ENCODE peak calls at places on chromosomes 12 and 14, in nine cellular contexts. One of them, this sample, is unnamed.

GRCh38 chr12:52581481-52581880 is 7.8 kb upstream of the KRT74 start:
- DNase-seq in cardiac fibroblast: peak; percentile 68
- DNase-seq in right atrium auricular region: no peak
- DNase-seq in MCF 10A: peak; percentile 96
- DNase-seq in prostate gland: peak; percentile 36
- DNase-seq in DND-41: no peak
- DNase-seq in uterus: no peak
- DNase-seq in left ventricle myocardium inferior: no peak
- DNase-seq in foreskin keratinocyte: peak; percentile 89
- DNase-seq in this sample: peak; percentile 96

GRCh38 chr14:104547310-104547997 is 32.1 kb upstream of the C14orf180 start:
- DNase-seq in left ventricle myocardium inferior: no peak
- DNase-seq in MCF 10A: no peak
- DNase-seq in right atrium auricular region: no peak
- DNase-seq in uterus: no peak
- DNase-seq in prostate gland: no peak
- DNase-seq in DND-41: no peak
- DNase-seq in cardiac fibroblast: no peak
- DNase-seq in foreskin keratinocyte: no peak
- DNase-seq in this sample: no peak

GRCh38 chr14:101121399-101122113 is 218.0 kb upstream of the RTL1 start:
- DNase-seq in DND-41: peak; percentile 67
- DNase-seq in cardiac fibroblast: no peak
- DNase-seq in MCF 10A: no peak
- DNase-seq in right atrium auricular region: no peak
- DNase-seq in uterus: peak; percentile 6
- DNase-seq in prostate gland: peak; percentile 3
- DNase-seq in foreskin keratinocyte: no peak
- DNase-seq in left ventricle myocardium inferior: no peak
- DNase-seq in this sample: no peak

GRCh38 chr12:5535531-5535930 is 103.6 kb downstream of the NTF3 start:
- DNase-seq in prostate gland: no peak
- DNase-seq in right atrium auricular region: no peak
- DNase-seq in left ventricle myocardium inferior: no peak
- DNase-seq in uterus: no peak
- DNase-seq in DND-41: no peak
- DNase-seq in cardiac fibroblast: no peak
- DNase-seq in foreskin keratinocyte: no peak
- DNase-seq in MCF 10A: no peak
- DNase-seq in this sample: no peak

GRCh38 chr12:132954471-132955048 is 1.5 kb downstream of the ZNF605 start:
- DNase-seq in MCF 10A: no peak
- DNase-seq in cardiac fibroblast: no peak
- DNase-seq in uterus: no peak
- DNase-seq in foreskin keratinocyte: no peak
- DNase-seq in prostate gland: no peak
- DNase-seq in right atrium auricular region: no peak
- DNase-seq in DND-41: no peak
- DNase-seq in left ventricle myocardium inferior: no peak
- DNase-seq in this sample: no peak

GRCh38 chr12:91133871-91134270 is 22.6 kb upstream of the LUM start:
- DNase-seq in DND-41: no peak
- DNase-seq in foreskin keratinocyte: peak; percentile 48
- DNase-seq in MCF 10A: peak; percentile 58
- DNase-seq in prostate gland: no peak
- DNase-seq in left ventricle myocardium inferior: no peak
- DNase-seq in right atrium auricular region: no peak
- DNase-seq in uterus: no peak
- DNase-seq in cardiac fibroblast: peak; percentile 85
- DNase-seq in this sample: no peak

GRCh38 chr12:62772556-62772955 is 162.4 kb downstream of the PPM1H start:
- DNase-seq in prostate gland: no peak
- DNase-seq in DND-41: no peak
- DNase-seq in left ventricle myocardium inferior: no peak
- DNase-seq in cardiac fibroblast: no peak
- DNase-seq in uterus: no peak
- DNase-seq in MCF 10A: peak; percentile 12
- DNase-seq in right atrium auricular region: no peak
- DNase-seq in foreskin keratinocyte: peak; percentile 53
- DNase-seq in this sample: peak; percentile 42

GRCh38 chr12:44034916-44035315 is 199.0 kb downstream of the TMEM117 start:
- DNase-seq in DND-41: no peak
- DNase-seq in left ventricle myocardium inferior: no peak
- DNase-seq in right atrium auricular region: no peak
- DNase-seq in prostate gland: no peak
- DNase-seq in uterus: no peak
- DNase-seq in foreskin keratinocyte: no peak
- DNase-seq in cardiac fibroblast: no peak
- DNase-seq in MCF 10A: no peak
- DNase-seq in this sample: no peak

GRCh38 chr14:22432348-22432976 is 156.6 kb downstream of the DAD1 start:
- DNase-seq in uterus: peak; percentile 62
- DNase-seq in DND-41: no peak
- DNase-seq in MCF 10A: peak; percentile 97
- DNase-seq in right atrium auricular region: no peak
- DNase-seq in foreskin keratinocyte: peak; percentile 94
- DNase-seq in cardiac fibroblast: peak; percentile 94
- DNase-seq in prostate gland: peak; percentile 68
- DNase-seq in left ventricle myocardium inferior: no peak
- DNase-seq in this sample: peak; percentile 97

GRCh38 chr14:94575730-94576585 is 5.3 kb upstream of the SERPINA5 start:
- DNase-seq in left ventricle myocardium inferior: no peak
- DNase-seq in DND-41: no peak
- DNase-seq in foreskin keratinocyte: no peak
- DNase-seq in right atrium auricular region: no peak
- DNase-seq in uterus: no peak
- DNase-seq in cardiac fibroblast: peak; percentile 90
- DNase-seq in MCF 10A: peak; percentile 61
- DNase-seq in prostate gland: no peak
- DNase-seq in this sample: no peak

GRCh38 chr14:69715725-69716482 is 51.0 kb upstream of the SRSF5 start:
- DNase-seq in left ventricle myocardium inferior: peak; percentile 72
- DNase-seq in prostate gland: peak; percentile 86
- DNase-seq in uterus: peak; percentile 67
- DNase-seq in DND-41: peak; percentile 13
- DNase-seq in cardiac fibroblast: peak; percentile 97
- DNase-seq in foreskin keratinocyte: peak; percentile 95
- DNase-seq in right atrium auricular region: peak; percentile 81
- DNase-seq in MCF 10A: peak; percentile 98
- DNase-seq in this sample: peak; percentile 92

GRCh38 chr14:99605299-99605961 is 1.4 kb upstream of the CCDC85C start:
- DNase-seq in prostate gland: peak; percentile 65
- DNase-seq in cardiac fibroblast: peak; percentile 46
- DNase-seq in uterus: peak; percentile 67
- DNase-seq in foreskin keratinocyte: peak; percentile 75
- DNase-seq in right atrium auricular region: no peak
- DNase-seq in MCF 10A: peak; percentile 48
- DNase-seq in DND-41: peak; percentile 87
- DNase-seq in left ventricle myocardium inferior: peak; percentile 59
- DNase-seq in this sample: peak; percentile 51

GRCh38 chr14:69592923-69593677 is 18.3 kb upstream of the SUSD6 start:
- DNase-seq in right atrium auricular region: peak; percentile 72
- DNase-seq in MCF 10A: no peak
- DNase-seq in prostate gland: no peak
- DNase-seq in uterus: peak; percentile 50
- DNase-seq in cardiac fibroblast: peak; percentile 79
- DNase-seq in DND-41: no peak
- DNase-seq in left ventricle myocardium inferior: no peak
- DNase-seq in foreskin keratinocyte: peak; percentile 89
- DNase-seq in this sample: peak; percentile 31

GRCh38 chr12:118036672-118037411 is 20.3 kb downstream of the RFC5 start:
- DNase-seq in cardiac fibroblast: no peak
- DNase-seq in uterus: no peak
- DNase-seq in prostate gland: no peak
- DNase-seq in foreskin keratinocyte: no peak
- DNase-seq in left ventricle myocardium inferior: no peak
- DNase-seq in DND-41: no peak
- DNase-seq in MCF 10A: no peak
- DNase-seq in right atrium auricular region: no peak
- DNase-seq in this sample: no peak

GRCh38 chr14:69580009-69580577 is 5.4 kb upstream of the CCDC177 start:
- DNase-seq in cardiac fibroblast: peak; percentile 99
- DNase-seq in right atrium auricular region: peak; percentile 66
- DNase-seq in uterus: no peak
- DNase-seq in prostate gland: no peak
- DNase-seq in foreskin keratinocyte: peak; percentile 85
- DNase-seq in MCF 10A: peak; percentile 90
- DNase-seq in left ventricle myocardium inferior: no peak
- DNase-seq in DND-41: peak; percentile 28
- DNase-seq in this sample: peak; percentile 99

GRCh38 chr12:83818888-83819287 is 1093.7 kb downstream of the SLC6A15 start:
- DNase-seq in prostate gland: peak; percentile 20
- DNase-seq in cardiac fibroblast: peak; percentile 12
- DNase-seq in uterus: peak; percentile 43
- DNase-seq in DND-41: no peak
- DNase-seq in MCF 10A: peak; percentile 76
- DNase-seq in foreskin keratinocyte: peak; percentile 59
- DNase-seq in left ventricle myocardium inferior: no peak
- DNase-seq in right atrium auricular region: no peak
- DNase-seq in this sample: peak; percentile 68

GRCh38 chr12:2273288-2273687 is 220.5 kb downstream of the CACNA1C start:
- DNase-seq in cardiac fibroblast: peak; percentile 71
- DNase-seq in left ventricle myocardium inferior: no peak
- DNase-seq in DND-41: no peak
- DNase-seq in MCF 10A: no peak
- DNase-seq in right atrium auricular region: no peak
- DNase-seq in foreskin keratinocyte: no peak
- DNase-seq in prostate gland: no peak
- DNase-seq in uterus: no peak
- DNase-seq in this sample: no peak

GRCh38 chr12:67217647-67218046 is 51.5 kb upstream of the CAND1 start:
- DNase-seq in MCF 10A: no peak
- DNase-seq in left ventricle myocardium inferior: no peak
- DNase-seq in DND-41: no peak
- DNase-seq in right atrium auricular region: no peak
- DNase-seq in foreskin keratinocyte: no peak
- DNase-seq in uterus: no peak
- DNase-seq in prostate gland: no peak
- DNase-seq in cardiac fibroblast: no peak
- DNase-seq in this sample: no peak

GRCh38 chr14:60164717-60165546 is at the start of gene DHRS7:
- DNase-seq in cardiac fibroblast: peak; percentile 73
- DNase-seq in MCF 10A: peak; percentile 79
- DNase-seq in DND-41: peak; percentile 69
- DNase-seq in uterus: peak; percentile 70
- DNase-seq in left ventricle myocardium inferior: peak; percentile 90
- DNase-seq in foreskin keratinocyte: peak; percentile 76
- DNase-seq in right atrium auricular region: peak; percentile 78
- DNase-seq in prostate gland: peak; percentile 86
- DNase-seq in this sample: peak; percentile 72

GRCh38 chr14:61145258-61145902 is 135.8 kb downstream of the TMEM30B start:
- DNase-seq in foreskin keratinocyte: peak; percentile 96
- DNase-seq in DND-41: no peak
- DNase-seq in left ventricle myocardium inferior: no peak
- DNase-seq in prostate gland: peak; percentile 54
- DNase-seq in MCF 10A: peak; percentile 61
- DNase-seq in cardiac fibroblast: peak; percentile 89
- DNase-seq in right atrium auricular region: no peak
- DNase-seq in uterus: no peak
- DNase-seq in this sample: peak; percentile 90

GRCh38 chr12:104280703-104281458 is 22.7 kb upstream of the EID3 start:
- DNase-seq in left ventricle myocardium inferior: no peak
- DNase-seq in uterus: no peak
- DNase-seq in DND-41: no peak
- DNase-seq in MCF 10A: peak; percentile 71
- DNase-seq in foreskin keratinocyte: peak; percentile 94
- DNase-seq in prostate gland: no peak
- DNase-seq in right atrium auricular region: no peak
- DNase-seq in cardiac fibroblast: peak; percentile 94
- DNase-seq in this sample: peak; percentile 98

DNA sequence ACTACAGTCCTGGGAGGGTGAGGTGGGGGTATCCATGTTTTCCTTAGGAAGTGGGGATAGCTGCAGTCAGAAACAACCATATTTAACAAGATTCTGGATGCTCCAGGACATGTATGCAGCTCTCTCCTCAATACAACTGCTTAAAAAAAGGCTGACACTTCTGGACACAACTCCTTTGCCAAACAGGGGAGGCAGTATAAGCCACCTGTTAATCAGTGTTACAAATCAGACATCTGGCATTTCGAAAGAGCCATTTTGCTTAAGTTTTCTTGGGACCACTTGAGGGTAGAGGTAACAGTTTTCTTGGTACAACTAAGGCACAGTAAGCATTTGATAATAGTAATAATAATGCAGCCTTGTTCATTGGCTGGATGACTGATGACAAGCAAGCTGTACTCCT is 47.1 kb downstream of the RPGRIP1 start:
- DNase-seq in MCF 10A: peak; percentile 35
- DNase-seq in prostate gland: no peak
- DNase-seq in right atrium auricular region: no peak
- DNase-seq in left ventricle myocardium inferior: no peak
- DNase-seq in uterus: no peak
- DNase-seq in foreskin keratinocyte: no peak
- DNase-seq in DND-41: no peak
- DNase-seq in cardiac fibroblast: no peak
- DNase-seq in this sample: no peak
- TF ChIP-seq CTCF in MCF 10A: no peak
- TF ChIP-seq CTCF in prostate gland: no peak
- TF ChIP-seq CTCF in right atrium auricular region: no peak
- TF ChIP-seq CTCF in left ventricle myocardium inferior: no peak
- TF ChIP-seq CTCF in uterus: no peak
- TF ChIP-seq CTCF in foreskin keratinocyte: peak; percentile 11
- TF ChIP-seq CTCF in DND-41: peak; percentile 24
- TF ChIP-seq CTCF in cardiac fibroblast: no peak
- TF ChIP-seq CTCF in this sample: no peak

GRCh38 chr12:97943359-97943758 is 480.8 kb downstream of the RMST start:
- DNase-seq in DND-41: no peak
- DNase-seq in MCF 10A: peak; percentile 10
- DNase-seq in foreskin keratinocyte: no peak
- DNase-seq in prostate gland: no peak
- DNase-seq in right atrium auricular region: no peak
- DNase-seq in left ventricle myocardium inferior: no peak
- DNase-seq in uterus: no peak
- DNase-seq in cardiac fibroblast: no peak
- DNase-seq in this sample: peak; percentile 17
- TF ChIP-seq CTCF in DND-41: peak; percentile 34
- TF ChIP-seq CTCF in MCF 10A: peak; percentile 16
- TF ChIP-seq CTCF in foreskin keratinocyte: peak; percentile 41
- TF ChIP-seq CTCF in prostate gland: no peak
- TF ChIP-seq CTCF in right atrium auricular region: no peak
- TF ChIP-seq CTCF in left ventricle myocardium inferior: no peak
- TF ChIP-seq CTCF in uterus: no peak
- TF ChIP-seq CTCF in cardiac fibroblast: no peak
- TF ChIP-seq CTCF in this sample: no peak

GRCh38 chr14:35535794-35536112 is 1.8 kb downstream of the INSM2 start:
- DNase-seq in MCF 10A: no peak
- DNase-seq in uterus: no peak
- DNase-seq in right atrium auricular region: no peak
- DNase-seq in foreskin keratinocyte: no peak
- DNase-seq in prostate gland: no peak
- DNase-seq in cardiac fibroblast: no peak
- DNase-seq in left ventricle myocardium inferior: no peak
- DNase-seq in DND-41: no peak
- DNase-seq in this sample: no peak
- TF ChIP-seq CTCF in MCF 10A: no peak
- TF ChIP-seq CTCF in uterus: no peak
- TF ChIP-seq CTCF in right atrium auricular region: no peak
- TF ChIP-seq CTCF in foreskin keratinocyte: no peak
- TF ChIP-seq CTCF in prostate gland: no peak
- TF ChIP-seq CTCF in cardiac fibroblast: no peak
- TF ChIP-seq CTCF in left ventricle myocardium inferior: no peak
- TF ChIP-seq CTCF in DND-41: no peak
- TF ChIP-seq CTCF in this sample: no peak

GRCh38 chr12:27488479-27488878 is 35.5 kb upstream of the PPFIBP1 start:
- DNase-seq in foreskin keratinocyte: no peak
- DNase-seq in DND-41: no peak
- DNase-seq in uterus: no peak
- DNase-seq in prostate gland: no peak
- DNase-seq in right atrium auricular region: no peak
- DNase-seq in cardiac fibroblast: peak; percentile 14
- DNase-seq in left ventricle myocardium inferior: no peak
- DNase-seq in MCF 10A: no peak
- DNase-seq in this sample: no peak
- TF ChIP-seq CTCF in foreskin keratinocyte: peak; percentile 34
- TF ChIP-seq CTCF in DND-41: no peak
- TF ChIP-seq CTCF in uterus: no peak
- TF ChIP-seq CTCF in prostate gland: no peak
- TF ChIP-seq CTCF in right atrium auricular region: no peak
- TF ChIP-seq CTCF in cardiac fibroblast: no peak
- TF ChIP-seq CTCF in left ventricle myocardium inferior: no peak
- TF ChIP-seq CTCF in MCF 10A: no peak
- TF ChIP-seq CTCF in this sample: no peak